ENCODE peak calls at places on chromosomes 16 and 17, in four cellular contexts. K is hepatocyte, J is AG10803, Q is fibroblast of mammary gland. M is an unnamed sample.

GRCh38 chr16:65917466-65917865 is 449.0 kb upstream of the CDH5 start:
- DNase-seq in J (no peak), Q (no peak), K (no peak), M (no peak)

GRCh38 chr17:74239169-74239568 is 25.8 kb downstream of the TTYH2 start:
- DNase-seq in Q (peak), J (no peak), K (no peak), M (peak)

GRCh38 chr17:15341385-15341849 is at the start of gene TEKT3:
- DNase-seq in Q (peak), K (peak), J (peak), M (peak)

GRCh38 chr17:45231481-45232116 is 9.9 kb downstream of the FMNL1 start:
- DNase-seq in Q (no peak), K (no peak), J (no peak), M (peak)

GRCh38 chr17:42078396-42079042 is 19.8 kb downstream of the ZNF385C start:
- DNase-seq in K (no peak), J (no peak), Q (no peak), M (no peak)

GRCh38 chr16:12496181-12496580 is 307.5 kb downstream of the CPPED1 start:
- DNase-seq in Q (no peak), J (no peak), K (no peak), M (no peak)

GRCh38 chr16:12260647-12261262 is 284.2 kb downstream of the SNX29 start:
- DNase-seq in J (no peak), K (peak), Q (peak), M (peak)

GRCh38 chr17:10521949-10522348 is 3.6 kb upstream of the MYH1 start:
- DNase-seq in Q (no peak), J (no peak), K (no peak), M (no peak)

GRCh38 chr16:85369741-85370528 is 243.2 kb upstream of the GSE1 start:
- DNase-seq in Q (peak), K (peak), J (peak), M (peak)

GRCh38 chr17:44159519-44160210 is 10.8 kb upstream of the ASB16 start:
- DNase-seq in K (peak), J (no peak), Q (peak), M (no peak)

GRCh38 chr17:17685775-17686291 is 4.6 kb downstream of the RAI1 start:
- DNase-seq in Q (peak), K (peak), J (peak), M (peak)

GRCh38 chr16:19223235-19223847 is 55.3 kb downstream of the SYT17 start:
- DNase-seq in K (peak), J (no peak), Q (peak), M (peak)

GRCh38 chr16:17380613-17381012 is 90.1 kb downstream of the XYLT1 start:
- DNase-seq in K (no peak), J (peak), Q (no peak), M (no peak)

GRCh38 chr17:42183741-42184711 is 1.2 kb downstream of the HCRT start:
- DNase-seq in K (peak), Q (peak), J (peak), M (peak)

GRCh38 chr17:81019563-81020442 is 15.1 kb upstream of the BAIAP2 start:
- DNase-seq in Q (no peak), J (no peak), K (no peak), M (no peak)

GRCh38 chr16:83285921-83286320 is 521.9 kb upstream of the HSBP1 start:
- DNase-seq in J (no peak), K (no peak), Q (no peak), M (no peak)

GRCh38 chr16:30602595-30603277 is 7.5 kb downstream of the ZNF689 start:
- DNase-seq in K (no peak), Q (peak), J (peak), M (peak)

GRCh38 chr17:35477248-35477647 is 28.7 kb upstream of the SLFN13 start:
- DNase-seq in Q (no peak), K (no peak), J (no peak), M (no peak)

GRCh38 chr16:8258523-8258922 is 331.8 kb downstream of the TMEM114 start:
- DNase-seq in K (no peak), Q (no peak), J (no peak), M (no peak)

GRCh38 chr17:35432176-35433074 is at the start of gene SLFN12:
- DNase-seq in J (peak), K (peak), Q (peak), M (peak)

GRCh38 chr17:77361986-77362620 is 221.3 kb downstream of the SEC14L1 start:
- DNase-seq in Q (no peak), J (peak), K (no peak), M (no peak)

GRCh38 chr16:88128556-88128955 is 177.3 kb downstream of the BANP start:
- DNase-seq in J (no peak), Q (no peak), K (no peak), M (no peak)

GRCh38 chr17:82134101-82134500 is 36.1 kb upstream of the FASN start:
- DNase-seq in K (peak), Q (peak), J (peak), M (no peak)

GRCh38 chr17:9299695-9300094 is 275.9 kb downstream of the STX8 start:
- DNase-seq in K (no peak), Q (no peak), J (no peak), M (no peak)

GRCh38 chr16:60204221-60204620 is 1470.1 kb upstream of the GOT2 start:
- DNase-seq in Q (peak), J (peak), K (no peak), M (peak)

GRCh38 chr16:21666772-21667171 is 3.0 kb downstream of the OTOA start:
- DNase-seq in K (no peak), Q (no peak), J (no peak), M (no peak)

GRCh38 chr16:56603589-56603988 is 4.8 kb upstream of the MT2A start:
- DNase-seq in J (peak), K (peak), Q (peak), M (peak)

GRCh38 chr17:46178550-46179198 is 14.6 kb downstream of the KANSL1 start:
- DNase-seq in K (no peak), J (no peak), Q (peak), M (no peak)

GRCh38 chr16:86195863-86196630 is 297.1 kb downstream of the IRF8 start:
- DNase-seq in K (peak), J (no peak), Q (no peak), M (peak)

GRCh38 chr17:75404739-75405364 is 626 bp downstream of the GRB2 start:
- DNase-seq in Q (peak), J (peak), K (peak), M (peak)

GRCh38 chr17:41959336-41960095 is 7.1 kb upstream of the CNP start:
- DNase-seq in Q (peak), K (peak), J (peak), M (peak)

GRCh38 chr17:7686221-7687071 is 844 bp downstream of the TP53 start:
- DNase-seq in Q (peak), J (peak), K (peak), M (peak)

GRCh38 chr17:7687908-7688807 is at the start of gene WRAP53:
- DNase-seq in K (peak), Q (peak), J (peak), M (peak)

GRCh38 chr17:7685533-7686220 is 1.6 kb downstream of the TP53 start:
- DNase-seq in K (peak), Q (peak), J (peak), M (peak)

GRCh38 chr17:7688808-7689316 is 585 bp downstream of the WRAP53 start:
- DNase-seq in K (no peak), J (no peak), Q (no peak), M (no peak)

GRCh38 chr17:7687072-7687907 is at the start of gene TP53:
- DNase-seq in K (peak), Q (peak), J (peak), M (peak)
- H3K4me3 ChIP-seq in K (peak), Q (peak), J (peak), M (peak)

GRCh38 chr17:179721-180379 is 1.6 kb downstream of the DOC2B start:
- DNase-seq in Q (no peak), J (no peak), K (no peak), M (no peak)

GRCh38 chr17:180380-181212 is 854 bp downstream of the DOC2B start:
- DNase-seq in K (peak), J (no peak), Q (no peak), M (no peak)

GRCh38 chr17:183021-183420 is 1.6 kb upstream of the DOC2B start:
- DNase-seq in Q (no peak), K (no peak), J (no peak), M (no peak)

GRCh38 chr17:182164-182751 is 808 bp upstream of the DOC2B start:
- DNase-seq in K (peak), J (no peak), Q (no peak), M (no peak)

GRCh38 chr17:181213-182163 is at the start of gene DOC2B:
- DNase-seq in Q (peak), J (peak), K (peak), M (peak)
- H3K4me3 ChIP-seq in Q (no peak), J (no peak), K (peak), M (no peak)

GRCh38 chr17:63150994-63151464 is 185.0 kb downstream of the TANC2 start:
- DNase-seq in K (peak), J (peak), Q (peak), M (peak)

GRCh38 chr17:63151981-63152523 is 186.0 kb downstream of the TANC2 start:
- DNase-seq in J (peak), K (no peak), Q (peak), M (no peak)

GRCh38 chr17:63150466-63150865 is 184.4 kb downstream of the TANC2 start:
- DNase-seq in K (no peak), Q (no peak), J (no peak), M (no peak)

GRCh38 chr17:63154586-63155244 is 188.7 kb downstream of the TANC2 start:
- DNase-seq in Q (no peak), J (no peak), K (no peak), M (no peak)

GRCh38 chr17:63153488-63153887 is 187.5 kb downstream of the TANC2 start:
- DNase-seq in Q (no peak), K (no peak), J (no peak), M (no peak)
- H3K4me3 ChIP-seq in Q (no peak), K (no peak), J (no peak), M (no peak)

GRCh38 chr17:68019336-68019674 is 16.2 kb upstream of the KPNA2 start:
- DNase-seq in K (no peak), Q (no peak), J (no peak), M (no peak)
- H3K4me3 ChIP-seq in K (no peak), Q (peak), J (no peak), M (no peak)

DNA sequence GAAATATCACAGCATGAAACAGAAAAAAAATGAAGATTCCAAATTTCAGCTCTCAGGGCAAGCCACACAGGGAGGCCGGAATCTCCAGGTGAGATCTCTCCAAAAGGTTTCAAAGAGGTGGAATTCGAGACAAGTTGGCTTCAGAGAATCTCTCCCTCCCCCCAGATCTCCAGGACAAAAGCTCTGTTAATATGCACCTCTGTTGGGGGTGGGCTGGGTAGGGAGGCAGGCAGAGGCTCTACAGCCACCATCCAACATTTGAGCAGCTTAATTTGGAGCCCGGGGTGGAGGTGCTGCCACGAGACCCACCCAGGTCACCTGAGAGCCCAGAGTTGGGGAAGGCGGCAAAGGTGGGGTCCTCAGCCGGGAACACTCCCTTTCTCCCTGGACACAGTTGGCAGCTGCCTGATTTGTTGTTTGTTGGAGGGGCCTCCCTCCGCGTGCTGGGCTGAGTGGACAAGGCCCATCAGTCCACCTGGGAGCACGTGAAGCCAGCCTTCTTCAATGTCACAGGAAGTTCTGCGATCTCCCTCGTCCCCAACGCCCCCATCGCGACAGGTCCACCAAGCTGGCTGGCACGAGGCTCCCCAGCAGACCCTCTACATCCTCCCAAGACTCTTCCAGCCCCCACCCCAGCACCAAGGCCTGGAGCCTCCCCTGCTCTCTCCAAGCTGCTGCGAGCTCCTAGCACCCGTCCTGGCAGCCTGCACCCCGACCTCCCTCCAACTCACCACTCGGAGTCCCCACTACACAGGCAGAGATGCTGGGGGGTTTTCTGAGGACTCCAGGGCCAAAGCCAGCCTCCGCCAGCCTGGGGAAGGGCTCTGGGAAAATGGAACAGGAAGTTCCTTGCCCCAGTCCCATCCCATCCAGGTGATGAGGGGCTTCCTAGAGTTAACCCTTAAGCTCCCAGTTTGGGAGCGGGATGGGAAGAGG is at the start of gene ZSCAN10:
- DNase-seq in Q (no peak), J (no peak), K (no peak), M (no peak)
- H3K4me3 ChIP-seq in Q (peak), J (peak), K (no peak), M (peak)

M was measured in cardiac fibroblast.